ENCODE peak calls at places on chromosomes 3 and 15, in six cellular contexts. C, J, V, H, L and U are unnamed samples.

GRCh38 chr15:83380026-83380425 is 67.1 kb upstream of the SH3GL3 start:
- DNase-seq in H (no peak), C (no peak), J (no peak), V (no peak), L (no peak), U (no peak)

GRCh38 chr3:7144696-7145308 is 283.9 kb downstream of the GRM7 start:
- DNase-seq in V (no peak), H (no peak), C (no peak), L (no peak), J (no peak), U (no peak)

GRCh38 chr3:40387895-40388254 is 891 bp downstream of the ENTPD3 start:
- DNase-seq in C (no peak), J (no peak), H (no peak), L (no peak), V (no peak), U (no peak)

GRCh38 chr3:32640939-32641725 is 43.9 kb upstream of the CNOT10 start:
- DNase-seq in L (no peak), C (no peak), J (no peak), H (peak; percentile 53), V (no peak), U (no peak)

GRCh38 chr15:75713338-75713895 is 769 bp upstream of the CSPG4 start:
- DNase-seq in V (peak; percentile 70), H (peak; percentile 67), J (no peak), L (no peak), C (no peak), U (no peak)

GRCh38 chr3:153614131-153614530 is 452.1 kb downstream of the RAP2B start:
- DNase-seq in C (no peak), J (no peak), L (no peak), V (no peak), H (no peak), U (no peak)

GRCh38 chr3:190886945-190887344 is 24.5 kb upstream of the GMNC start:
- DNase-seq in V (no peak), J (no peak), C (no peak), H (no peak), L (no peak), U (no peak)

GRCh38 chr3:4078903-4079302 is 224.3 kb upstream of the SETMAR start:
- DNase-seq in C (no peak), V (no peak), J (no peak), H (no peak), L (no peak), U (no peak)

GRCh38 chr3:121648219-121648958 is 12.3 kb downstream of the HCLS1 start:
- DNase-seq in L (no peak), H (peak; percentile 57), J (no peak), C (no peak), V (peak; percentile 27), U (no peak)

GRCh38 chr15:44788748-44789147 is 52.4 kb downstream of the TRIM69 start:
- DNase-seq in V (no peak), H (no peak), J (no peak), C (no peak), L (no peak), U (no peak)

GRCh38 chr3:194512895-194513601 is 26.2 kb upstream of the ATP13A3 start:
- DNase-seq in H (no peak), V (no peak), C (no peak), L (no peak), J (no peak), U (no peak)

GRCh38 chr3:134652409-134652831 is 1.6 kb upstream of the KY start:
- DNase-seq in V (no peak), H (no peak), L (no peak), J (no peak), C (no peak), U (peak; percentile 69)

GRCh38 chr15:44810237-44810636 is 73.9 kb downstream of the TRIM69 start:
- DNase-seq in H (no peak), J (no peak), V (no peak), C (no peak), L (no peak), U (no peak)

GRCh38 chr3:190281308-190282051 is 40.8 kb downstream of the CLDN1 start:
- DNase-seq in H (no peak), L (no peak), V (peak; percentile 26), J (no peak), C (no peak), U (no peak)

GRCh38 chr3:49165771-49166751 is at the start of gene CCDC71:
- DNase-seq in L (no peak), C (peak; percentile 84), H (peak; percentile 83), J (peak; percentile 52), V (peak; percentile 70), U (peak; percentile 63)

GRCh38 chr3:152902141-152902669 is 67.3 kb downstream of the P2RY1 start:
- DNase-seq in L (no peak), C (no peak), V (no peak), J (no peak), H (no peak), U (no peak)

GRCh38 chr3:101676765-101677435 is at the start of gene ZBTB11:
- DNase-seq in V (peak; percentile 100), H (peak; percentile 100), C (peak; percentile 99), J (peak; percentile 99), L (peak; percentile 97), U (peak; percentile 99)

GRCh38 chr15:100186960-100187359 is 154.8 kb downstream of the ADAMTS17 start:
- DNase-seq in J (no peak), V (no peak), H (no peak), C (no peak), L (no peak), U (no peak)

GRCh38 chr3:128487813-128488635 is 5.0 kb downstream of the GATA2 start:
- DNase-seq in C (peak; percentile 77), J (no peak), L (no peak), V (peak; percentile 69), H (peak; percentile 92), U (peak; percentile 74)

GRCh38 chr3:128489860-128490649 is 2.9 kb downstream of the GATA2 start:
- DNase-seq in C (peak; percentile 49), V (no peak), J (no peak), L (no peak), H (peak; percentile 30), U (no peak)

GRCh38 chr3:128488995-128489859 is 3.8 kb downstream of the GATA2 start:
- DNase-seq in H (peak; percentile 67), J (no peak), V (no peak), C (no peak), L (no peak), U (peak; percentile 91)

GRCh38 chr3:128487538-128487812 is 5.5 kb downstream of the GATA2 start:
- DNase-seq in L (no peak), H (no peak), J (no peak), V (no peak), C (no peak), U (no peak)

GRCh38 chr3:128488636-128488994 is 4.4 kb downstream of the GATA2 start:
- DNase-seq in J (no peak), V (no peak), C (no peak), H (peak; percentile 34), L (no peak), U (no peak)
- TF ChIP-seq CTCF in J (no peak), V (no peak), C (no peak), H (no peak), L (no peak), U (no peak)

DNA sequence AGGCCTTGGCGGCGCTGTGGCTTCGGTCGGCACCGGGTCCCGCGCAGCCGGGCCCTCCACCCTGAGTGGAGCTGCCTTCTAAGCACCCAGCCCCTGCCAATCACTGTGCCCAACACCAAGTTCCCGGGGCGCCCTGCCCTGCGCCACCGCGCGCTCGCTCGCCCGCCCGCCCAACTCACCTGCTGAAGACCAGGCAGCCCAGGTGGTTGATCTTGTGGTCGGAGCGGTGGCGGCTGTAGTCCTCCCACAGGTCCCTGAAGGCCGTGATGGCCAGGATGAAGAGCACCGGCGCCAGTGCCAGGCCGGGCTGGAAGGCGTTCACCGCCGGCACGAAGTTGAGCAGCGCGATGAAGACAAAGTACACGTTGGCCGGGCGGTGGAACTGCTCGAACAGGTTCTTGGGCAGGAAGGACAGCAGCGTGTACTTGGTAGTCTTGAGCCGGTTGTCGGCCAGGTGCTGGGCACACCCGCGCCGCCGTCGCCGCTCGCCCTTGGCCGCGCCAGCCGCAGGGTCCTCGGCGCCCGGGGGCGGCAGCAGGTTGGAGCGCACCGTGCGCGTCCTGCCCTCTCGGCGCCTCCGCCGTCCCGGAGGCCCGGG is 559 bp downstream of the ATP10A start:
- DNase-seq in V (no peak), L (no peak), H (no peak), C (peak; percentile 72), J (peak; percentile 35), U (peak; percentile 91)
- H3K4me3 ChIP-seq in V (peak overlapping the region; percentile 42), L (peak overlapping the region; percentile 80), H (peak overlapping the region; percentile 72), C (peak overlapping the region; percentile 70), J (peak overlapping the region; percentile 90), U (peak overlapping the region; percentile 71)

GRCh38 chr3:71069797-71070196 is 513.7 kb downstream of the FOXP1 start:
- DNase-seq in C (peak; percentile 63), H (peak; percentile 64), L (no peak), V (peak; percentile 39), J (peak; percentile 57), U (no peak)
- H3K4me1 ChIP-seq in C (peaks cover 52% of the 10 kb centered on the region), H (peaks cover 55% of the 10 kb centered on the region), L (peaks cover 6% of the 10 kb centered on the region), V (peaks cover 23% of the 10 kb centered on the region), J (peaks cover 89% of the 10 kb centered on the region), U (peaks cover 44% of the 10 kb centered on the region)

GRCh38 chr15:32822739-32823138 is 104.9 kb downstream of the GREM1 start:
- DNase-seq in L (no peak), H (no peak), J (no peak), V (no peak), C (no peak), U (no peak)

GRCh38 chr15:32823750-32824149 is 105.9 kb downstream of the GREM1 start:
- DNase-seq in H (no peak), C (no peak), J (no peak), L (no peak), V (no peak), U (no peak)

GRCh38 chr15:32818758-32819405 is 101.1 kb downstream of the GREM1 start:
- DNase-seq in J (no peak), L (no peak), V (no peak), H (no peak), C (no peak), U (no peak)

GRCh38 chr15:32817570-32817969 is 99.8 kb downstream of the GREM1 start:
- DNase-seq in C (no peak), L (no peak), V (no peak), J (no peak), H (no peak), U (no peak)

DNA sequence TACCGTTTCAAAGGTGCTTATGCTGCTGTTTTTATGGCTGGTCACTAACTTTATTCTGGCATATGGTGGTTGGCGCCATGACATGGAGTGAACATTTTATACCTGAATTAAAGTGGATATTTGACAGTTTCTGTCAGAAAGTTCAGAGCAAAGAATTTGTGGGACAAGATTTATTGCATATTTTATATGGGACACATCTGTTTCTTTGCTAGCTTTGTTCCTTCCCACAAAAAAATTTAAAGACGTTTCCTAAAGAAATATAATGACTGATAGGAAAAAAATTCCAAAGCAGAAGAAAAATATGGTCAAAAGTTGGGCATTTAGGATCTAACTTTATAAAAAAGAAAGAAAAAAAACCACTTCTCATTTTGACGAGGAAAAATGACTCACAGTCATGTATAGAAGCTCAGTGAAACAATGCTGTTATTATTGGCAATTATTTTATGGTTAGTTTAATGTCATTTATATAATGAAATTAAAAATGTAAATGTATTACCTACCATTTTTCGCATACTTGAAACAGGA is 101.7 kb downstream of the GREM1 start:
- DNase-seq in C (no peak), H (no peak), V (no peak), J (no peak), L (no peak), U (no peak)
- TF ChIP-seq CTCF in C (no peak), H (no peak), V (no peak), J (no peak), L (no peak), U (no peak)